ENCODE peak calls at places on chromosomes 1 and 21, in seven cellular contexts. One of them, this sample, is unnamed.

GRCh38 chr1:203152158-203153034 is 23.2 kb downstream of the MYBPH start:
- DNase-seq in sigmoid colon: no peak
- DNase-seq in AG04449: no peak
- DNase-seq in colonic mucosa: no peak
- DNase-seq in Calu3: no peak
- DNase-seq in AG09319: no peak
- DNase-seq in stimulated activated CD8-positive, alpha-beta memory T cell treated with anti-CD3 and anti-CD28 coated beads, Interleukin-15, amount 100 ng/mL, for 4 hours: no peak
- DNase-seq in this sample: no peak

GRCh38 chr21:45409466-45410150 is 4.6 kb downstream of the COL18A1 start:
- DNase-seq in stimulated activated CD8-positive, alpha-beta memory T cell treated with anti-CD3 and anti-CD28 coated beads, Interleukin-15, amount 100 ng/mL, for 4 hours: no peak
- DNase-seq in colonic mucosa: no peak
- DNase-seq in sigmoid colon: peak; percentile 74
- DNase-seq in AG04449: no peak
- DNase-seq in Calu3: no peak
- DNase-seq in AG09319: no peak
- DNase-seq in this sample: no peak

GRCh38 chr1:184686540-184686939 is 68.1 kb downstream of the EDEM3 start:
- DNase-seq in sigmoid colon: no peak
- DNase-seq in stimulated activated CD8-positive, alpha-beta memory T cell treated with anti-CD3 and anti-CD28 coated beads, Interleukin-15, amount 100 ng/mL, for 4 hours: no peak
- DNase-seq in AG09319: no peak
- DNase-seq in AG04449: no peak
- DNase-seq in colonic mucosa: no peak
- DNase-seq in Calu3: no peak
- DNase-seq in this sample: no peak

GRCh38 chr1:15171271-15171908 is 17.8 kb downstream of the TMEM51 start:
- DNase-seq in colonic mucosa: no peak
- DNase-seq in sigmoid colon: no peak
- DNase-seq in Calu3: no peak
- DNase-seq in AG04449: no peak
- DNase-seq in AG09319: no peak
- DNase-seq in stimulated activated CD8-positive, alpha-beta memory T cell treated with anti-CD3 and anti-CD28 coated beads, Interleukin-15, amount 100 ng/mL, for 4 hours: no peak
- DNase-seq in this sample: no peak

GRCh38 chr1:204295666-204296065 is 64.1 kb downstream of the PLEKHA6 start:
- DNase-seq in sigmoid colon: no peak
- DNase-seq in colonic mucosa: peak; percentile 52
- DNase-seq in Calu3: no peak
- DNase-seq in AG09319: peak; percentile 23
- DNase-seq in stimulated activated CD8-positive, alpha-beta memory T cell treated with anti-CD3 and anti-CD28 coated beads, Interleukin-15, amount 100 ng/mL, for 4 hours: no peak
- DNase-seq in AG04449: no peak
- DNase-seq in this sample: no peak

GRCh38 chr1:5481889-5482288 is 510.3 kb downstream of the NPHP4 start:
- DNase-seq in stimulated activated CD8-positive, alpha-beta memory T cell treated with anti-CD3 and anti-CD28 coated beads, Interleukin-15, amount 100 ng/mL, for 4 hours: no peak
- DNase-seq in AG09319: no peak
- DNase-seq in Calu3: no peak
- DNase-seq in sigmoid colon: no peak
- DNase-seq in colonic mucosa: no peak
- DNase-seq in AG04449: no peak
- DNase-seq in this sample: no peak

GRCh38 chr21:35649186-35649585 is 411.1 kb downstream of the SETD4 start:
- DNase-seq in stimulated activated CD8-positive, alpha-beta memory T cell treated with anti-CD3 and anti-CD28 coated beads, Interleukin-15, amount 100 ng/mL, for 4 hours: no peak
- DNase-seq in sigmoid colon: no peak
- DNase-seq in AG09319: peak; percentile 7
- DNase-seq in AG04449: no peak
- DNase-seq in Calu3: no peak
- DNase-seq in colonic mucosa: no peak
- DNase-seq in this sample: no peak

GRCh38 chr1:30042438-30043147 is 680.8 kb downstream of the MATN1 start:
- DNase-seq in AG09319: no peak
- DNase-seq in sigmoid colon: no peak
- DNase-seq in Calu3: no peak
- DNase-seq in stimulated activated CD8-positive, alpha-beta memory T cell treated with anti-CD3 and anti-CD28 coated beads, Interleukin-15, amount 100 ng/mL, for 4 hours: no peak
- DNase-seq in AG04449: no peak
- DNase-seq in colonic mucosa: peak; percentile 9
- DNase-seq in this sample: no peak

GRCh38 chr1:232380131-232380530 is 249.8 kb downstream of the SIPA1L2 start:
- DNase-seq in AG09319: no peak
- DNase-seq in AG04449: no peak
- DNase-seq in sigmoid colon: no peak
- DNase-seq in Calu3: no peak
- DNase-seq in stimulated activated CD8-positive, alpha-beta memory T cell treated with anti-CD3 and anti-CD28 coated beads, Interleukin-15, amount 100 ng/mL, for 4 hours: no peak
- DNase-seq in colonic mucosa: no peak
- DNase-seq in this sample: no peak

GRCh38 chr1:87243573-87243972 is 85.1 kb upstream of the LMO4 start:
- DNase-seq in sigmoid colon: no peak
- DNase-seq in AG09319: no peak
- DNase-seq in AG04449: no peak
- DNase-seq in stimulated activated CD8-positive, alpha-beta memory T cell treated with anti-CD3 and anti-CD28 coated beads, Interleukin-15, amount 100 ng/mL, for 4 hours: no peak
- DNase-seq in colonic mucosa: no peak
- DNase-seq in Calu3: no peak
- DNase-seq in this sample: no peak

GRCh38 chr1:154821083-154821482 is 49.0 kb downstream of the KCNN3 start:
- DNase-seq in AG04449: no peak
- DNase-seq in sigmoid colon: peak; percentile 91
- DNase-seq in colonic mucosa: no peak
- DNase-seq in AG09319: no peak
- DNase-seq in stimulated activated CD8-positive, alpha-beta memory T cell treated with anti-CD3 and anti-CD28 coated beads, Interleukin-15, amount 100 ng/mL, for 4 hours: no peak
- DNase-seq in Calu3: no peak
- DNase-seq in this sample: no peak

GRCh38 chr1:10495475-10495817 is 20.7 kb downstream of the PEX14 start:
- DNase-seq in sigmoid colon: no peak
- DNase-seq in stimulated activated CD8-positive, alpha-beta memory T cell treated with anti-CD3 and anti-CD28 coated beads, Interleukin-15, amount 100 ng/mL, for 4 hours: no peak
- DNase-seq in colonic mucosa: no peak
- DNase-seq in AG09319: no peak
- DNase-seq in Calu3: no peak
- DNase-seq in AG04449: no peak
- DNase-seq in this sample: no peak

GRCh38 chr21:44925027-44925755 is 4.5 kb upstream of the ITGB2 start:
- DNase-seq in AG09319: peak; percentile 24
- DNase-seq in AG04449: no peak
- DNase-seq in colonic mucosa: no peak
- DNase-seq in sigmoid colon: no peak
- DNase-seq in Calu3: no peak
- DNase-seq in stimulated activated CD8-positive, alpha-beta memory T cell treated with anti-CD3 and anti-CD28 coated beads, Interleukin-15, amount 100 ng/mL, for 4 hours: no peak
- DNase-seq in this sample: no peak

GRCh38 chr21:28904961-28905435 is 87.7 kb downstream of the LTN1 start:
- DNase-seq in stimulated activated CD8-positive, alpha-beta memory T cell treated with anti-CD3 and anti-CD28 coated beads, Interleukin-15, amount 100 ng/mL, for 4 hours: no peak
- DNase-seq in sigmoid colon: no peak
- DNase-seq in AG04449: no peak
- DNase-seq in colonic mucosa: peak; percentile 53
- DNase-seq in AG09319: no peak
- DNase-seq in Calu3: no peak
- DNase-seq in this sample: no peak

GRCh38 chr1:6330410-6330827 is 63.1 kb downstream of the ACOT7 start:
- DNase-seq in AG04449: peak; percentile 24
- DNase-seq in stimulated activated CD8-positive, alpha-beta memory T cell treated with anti-CD3 and anti-CD28 coated beads, Interleukin-15, amount 100 ng/mL, for 4 hours: no peak
- DNase-seq in sigmoid colon: no peak
- DNase-seq in colonic mucosa: no peak
- DNase-seq in Calu3: no peak
- DNase-seq in AG09319: peak; percentile 54
- DNase-seq in this sample: no peak

GRCh38 chr1:42177551-42177981 is 13.0 kb upstream of the GUCA2A start:
- DNase-seq in sigmoid colon: no peak
- DNase-seq in stimulated activated CD8-positive, alpha-beta memory T cell treated with anti-CD3 and anti-CD28 coated beads, Interleukin-15, amount 100 ng/mL, for 4 hours: no peak
- DNase-seq in AG04449: peak; percentile 76
- DNase-seq in Calu3: peak; percentile 28
- DNase-seq in AG09319: peak; percentile 70
- DNase-seq in colonic mucosa: peak; percentile 53
- DNase-seq in this sample: no peak

GRCh38 chr1:40715660-40716059 is 24.2 kb downstream of the NFYC start:
- DNase-seq in sigmoid colon: no peak
- DNase-seq in Calu3: no peak
- DNase-seq in stimulated activated CD8-positive, alpha-beta memory T cell treated with anti-CD3 and anti-CD28 coated beads, Interleukin-15, amount 100 ng/mL, for 4 hours: no peak
- DNase-seq in colonic mucosa: no peak
- DNase-seq in AG04449: no peak
- DNase-seq in AG09319: no peak
- DNase-seq in this sample: no peak

GRCh38 chr1:209603877-209604276 is 20.4 kb downstream of the CAMK1G start:
- DNase-seq in sigmoid colon: no peak
- DNase-seq in Calu3: no peak
- DNase-seq in colonic mucosa: no peak
- DNase-seq in AG09319: no peak
- DNase-seq in stimulated activated CD8-positive, alpha-beta memory T cell treated with anti-CD3 and anti-CD28 coated beads, Interleukin-15, amount 100 ng/mL, for 4 hours: no peak
- DNase-seq in AG04449: no peak
- DNase-seq in this sample: no peak

GRCh38 chr1:8903410-8903809 is 24.9 kb upstream of the ENO1 start:
- DNase-seq in Calu3: no peak
- DNase-seq in AG04449: no peak
- DNase-seq in sigmoid colon: no peak
- DNase-seq in stimulated activated CD8-positive, alpha-beta memory T cell treated with anti-CD3 and anti-CD28 coated beads, Interleukin-15, amount 100 ng/mL, for 4 hours: no peak
- DNase-seq in AG09319: no peak
- DNase-seq in colonic mucosa: no peak
- DNase-seq in this sample: no peak

GRCh38 chr1:165408518-165408917 is 36.4 kb downstream of the RXRG start:
- DNase-seq in stimulated activated CD8-positive, alpha-beta memory T cell treated with anti-CD3 and anti-CD28 coated beads, Interleukin-15, amount 100 ng/mL, for 4 hours: no peak
- DNase-seq in colonic mucosa: no peak
- DNase-seq in AG04449: no peak
- DNase-seq in sigmoid colon: no peak
- DNase-seq in AG09319: no peak
- DNase-seq in Calu3: peak; percentile 53
- DNase-seq in this sample: no peak

GRCh38 chr1:160579216-160579701 is at the start of gene CD84:
- DNase-seq in sigmoid colon: no peak
- DNase-seq in AG09319: no peak
- DNase-seq in Calu3: no peak
- DNase-seq in colonic mucosa: no peak
- DNase-seq in AG04449: no peak
- DNase-seq in stimulated activated CD8-positive, alpha-beta memory T cell treated with anti-CD3 and anti-CD28 coated beads, Interleukin-15, amount 100 ng/mL, for 4 hours: no peak
- DNase-seq in this sample: no peak

GRCh38 chr1:46494910-46495309 is 5.3 kb downstream of the DMBX1 start:
- DNase-seq in AG09319: no peak
- DNase-seq in Calu3: no peak
- DNase-seq in colonic mucosa: no peak
- DNase-seq in stimulated activated CD8-positive, alpha-beta memory T cell treated with anti-CD3 and anti-CD28 coated beads, Interleukin-15, amount 100 ng/mL, for 4 hours: no peak
- DNase-seq in AG04449: no peak
- DNase-seq in sigmoid colon: no peak
- DNase-seq in this sample: no peak

GRCh38 chr1:7042322-7043231 is 257.3 kb downstream of the CAMTA1 start:
- DNase-seq in Calu3: no peak
- DNase-seq in sigmoid colon: no peak
- DNase-seq in colonic mucosa: no peak
- DNase-seq in stimulated activated CD8-positive, alpha-beta memory T cell treated with anti-CD3 and anti-CD28 coated beads, Interleukin-15, amount 100 ng/mL, for 4 hours: no peak
- DNase-seq in AG04449: no peak
- DNase-seq in AG09319: no peak
- DNase-seq in this sample: no peak

GRCh38 chr1:30038134-30039025 is 685.0 kb downstream of the MATN1 start:
- DNase-seq in colonic mucosa: peak; percentile 16
- DNase-seq in AG09319: no peak
- DNase-seq in Calu3: no peak
- DNase-seq in AG04449: no peak
- DNase-seq in stimulated activated CD8-positive, alpha-beta memory T cell treated with anti-CD3 and anti-CD28 coated beads, Interleukin-15, amount 100 ng/mL, for 4 hours: no peak
- DNase-seq in sigmoid colon: no peak
- DNase-seq in this sample: no peak

GRCh38 chr1:165598676-165599059 is 32.4 kb upstream of the MGST3 start:
- DNase-seq in AG04449: no peak
- DNase-seq in colonic mucosa: no peak
- DNase-seq in sigmoid colon: no peak
- DNase-seq in stimulated activated CD8-positive, alpha-beta memory T cell treated with anti-CD3 and anti-CD28 coated beads, Interleukin-15, amount 100 ng/mL, for 4 hours: no peak
- DNase-seq in Calu3: no peak
- DNase-seq in AG09319: no peak
- DNase-seq in this sample: no peak

GRCh38 chr1:3352084-3352951 is 102.1 kb upstream of the ARHGEF16 start:
- DNase-seq in AG04449: peak; percentile 23
- DNase-seq in sigmoid colon: peak; percentile 92
- DNase-seq in colonic mucosa: peak; percentile 34
- DNase-seq in Calu3: no peak
- DNase-seq in AG09319: no peak
- DNase-seq in stimulated activated CD8-positive, alpha-beta memory T cell treated with anti-CD3 and anti-CD28 coated beads, Interleukin-15, amount 100 ng/mL, for 4 hours: no peak
- DNase-seq in this sample: no peak

GRCh38 chr1:198556969-198557368 is 16.5 kb upstream of the ATP6V1G3 start:
- DNase-seq in AG09319: no peak
- DNase-seq in colonic mucosa: peak; percentile 23
- DNase-seq in Calu3: no peak
- DNase-seq in AG04449: no peak
- DNase-seq in sigmoid colon: no peak
- DNase-seq in stimulated activated CD8-positive, alpha-beta memory T cell treated with anti-CD3 and anti-CD28 coated beads, Interleukin-15, amount 100 ng/mL, for 4 hours: peak; percentile 21
- DNase-seq in this sample: no peak

GRCh38 chr1:38788285-38788684 is 71.3 kb downstream of the RRAGC start:
- DNase-seq in colonic mucosa: no peak
- DNase-seq in AG04449: no peak
- DNase-seq in AG09319: no peak
- DNase-seq in Calu3: no peak
- DNase-seq in stimulated activated CD8-positive, alpha-beta memory T cell treated with anti-CD3 and anti-CD28 coated beads, Interleukin-15, amount 100 ng/mL, for 4 hours: no peak
- DNase-seq in sigmoid colon: no peak
- DNase-seq in this sample: no peak

GRCh38 chr1:61743432-61743705 is 1.1 kb downstream of the PATJ start:
- DNase-seq in sigmoid colon: peak; percentile 34
- DNase-seq in stimulated activated CD8-positive, alpha-beta memory T cell treated with anti-CD3 and anti-CD28 coated beads, Interleukin-15, amount 100 ng/mL, for 4 hours: no peak
- DNase-seq in AG04449: no peak
- DNase-seq in Calu3: no peak
- DNase-seq in colonic mucosa: no peak
- DNase-seq in AG09319: no peak
- DNase-seq in this sample: no peak

GRCh38 chr1:168157638-168158037 is 20.9 kb upstream of the GPR161 start:
- DNase-seq in stimulated activated CD8-positive, alpha-beta memory T cell treated with anti-CD3 and anti-CD28 coated beads, Interleukin-15, amount 100 ng/mL, for 4 hours: no peak
- DNase-seq in colonic mucosa: no peak
- DNase-seq in Calu3: no peak
- DNase-seq in sigmoid colon: no peak
- DNase-seq in AG09319: no peak
- DNase-seq in AG04449: no peak
- DNase-seq in this sample: no peak

GRCh38 chr1:41627491-41628280 is 143.2 kb upstream of the EDN2 start:
- DNase-seq in stimulated activated CD8-positive, alpha-beta memory T cell treated with anti-CD3 and anti-CD28 coated beads, Interleukin-15, amount 100 ng/mL, for 4 hours: no peak
- DNase-seq in Calu3: no peak
- DNase-seq in sigmoid colon: peak; percentile 30
- DNase-seq in colonic mucosa: no peak
- DNase-seq in AG09319: no peak
- DNase-seq in AG04449: no peak
- DNase-seq in this sample: no peak

GRCh38 chr1:108644984-108645383 is 15.9 kb downstream of the HENMT1 start:
- DNase-seq in stimulated activated CD8-positive, alpha-beta memory T cell treated with anti-CD3 and anti-CD28 coated beads, Interleukin-15, amount 100 ng/mL, for 4 hours: no peak
- DNase-seq in AG04449: no peak
- DNase-seq in AG09319: no peak
- DNase-seq in sigmoid colon: no peak
- DNase-seq in colonic mucosa: peak; percentile 67
- DNase-seq in Calu3: no peak
- DNase-seq in this sample: no peak

GRCh38 chr1:95829581-95829980 is 595.6 kb downstream of the RWDD3 start:
- DNase-seq in AG09319: no peak
- DNase-seq in AG04449: no peak
- DNase-seq in colonic mucosa: no peak
- DNase-seq in stimulated activated CD8-positive, alpha-beta memory T cell treated with anti-CD3 and anti-CD28 coated beads, Interleukin-15, amount 100 ng/mL, for 4 hours: no peak
- DNase-seq in Calu3: no peak
- DNase-seq in sigmoid colon: no peak
- DNase-seq in this sample: no peak

GRCh38 chr1:212062832-212063438 is 27.4 kb downstream of the DTL start:
- DNase-seq in sigmoid colon: no peak
- DNase-seq in AG04449: no peak
- DNase-seq in stimulated activated CD8-positive, alpha-beta memory T cell treated with anti-CD3 and anti-CD28 coated beads, Interleukin-15, amount 100 ng/mL, for 4 hours: no peak
- DNase-seq in Calu3: no peak
- DNase-seq in colonic mucosa: no peak
- DNase-seq in AG09319: peak; percentile 7
- DNase-seq in this sample: no peak

GRCh38 chr1:235369802-235370201 is 2.6 kb downstream of the TBCE start:
- DNase-seq in AG09319: no peak
- DNase-seq in colonic mucosa: no peak
- DNase-seq in AG04449: no peak
- DNase-seq in stimulated activated CD8-positive, alpha-beta memory T cell treated with anti-CD3 and anti-CD28 coated beads, Interleukin-15, amount 100 ng/mL, for 4 hours: no peak
- DNase-seq in sigmoid colon: no peak
- DNase-seq in Calu3: no peak
- DNase-seq in this sample: no peak